ENCODE peak calls at places on chromosomes 11 and 22, in five cellular contexts. B is endothelial cell, P is fibroblast of mammary gland, E is tibial nerve, C is fibroblast of villous mesenchyme. O is an unnamed sample.

GRCh38 chr11:93608280-93608862 is 53.1 kb upstream of the CEP295 start:
- DNase-seq in E (no peak), P (no peak), C (no peak), B (no peak), O (peak; percentile 32)

GRCh38 chr11:122803306-122803705 is 35.0 kb upstream of the CRTAM start:
- DNase-seq in E (no peak), C (peak; percentile 56), P (peak; percentile 87), B (no peak), O (peak; percentile 98)

GRCh38 chr11:46668480-46669085 is 31.8 kb downstream of the ARHGAP1 start:
- DNase-seq in C (no peak), E (no peak), P (no peak), B (no peak), O (no peak)

GRCh38 chr22:35475545-35475944 is 65.1 kb upstream of the RASD2 start:
- DNase-seq in C (no peak), E (no peak), P (no peak), B (no peak), O (no peak)

GRCh38 chr22:23222033-23222840 is 41.9 kb downstream of the BCR start:
- DNase-seq in C (no peak), E (no peak), P (no peak), B (no peak), O (no peak)

GRCh38 chr11:19903620-19904069 is 191.0 kb downstream of the NAV2 start:
- DNase-seq in P (peak; percentile 80), B (peak; percentile 85), E (peak; percentile 56), C (peak; percentile 78), O (peak; percentile 78)

GRCh38 chr11:108748971-108749370 is 84.1 kb downstream of the DDX10 start:
- DNase-seq in E (no peak), C (no peak), P (no peak), B (no peak), O (no peak)

GRCh38 chr11:48052183-48053040 is 72.1 kb downstream of the PTPRJ start:
- DNase-seq in P (no peak), B (no peak), C (no peak), E (no peak), O (peak; percentile 93)

GRCh38 chr22:41725510-41726110 is 26.3 kb downstream of the MEI1 start:
- DNase-seq in P (no peak), B (no peak), C (no peak), E (no peak), O (peak; percentile 15)

GRCh38 chr11:119843760-119844330 is 114.8 kb upstream of the NECTIN1 start:
- DNase-seq in B (no peak), E (no peak), P (peak; percentile 23), C (no peak), O (peak; percentile 10)

GRCh38 chr11:122025757-122026156 is 90.3 kb downstream of the BLID start:
- DNase-seq in P (peak; percentile 35), C (peak; percentile 59), B (no peak), E (no peak), O (no peak)

GRCh38 chr11:69463892-69464620 is 17.4 kb upstream of the LINC01488 start:
- DNase-seq in E (no peak), B (no peak), P (no peak), C (no peak), O (no peak)

DNA sequence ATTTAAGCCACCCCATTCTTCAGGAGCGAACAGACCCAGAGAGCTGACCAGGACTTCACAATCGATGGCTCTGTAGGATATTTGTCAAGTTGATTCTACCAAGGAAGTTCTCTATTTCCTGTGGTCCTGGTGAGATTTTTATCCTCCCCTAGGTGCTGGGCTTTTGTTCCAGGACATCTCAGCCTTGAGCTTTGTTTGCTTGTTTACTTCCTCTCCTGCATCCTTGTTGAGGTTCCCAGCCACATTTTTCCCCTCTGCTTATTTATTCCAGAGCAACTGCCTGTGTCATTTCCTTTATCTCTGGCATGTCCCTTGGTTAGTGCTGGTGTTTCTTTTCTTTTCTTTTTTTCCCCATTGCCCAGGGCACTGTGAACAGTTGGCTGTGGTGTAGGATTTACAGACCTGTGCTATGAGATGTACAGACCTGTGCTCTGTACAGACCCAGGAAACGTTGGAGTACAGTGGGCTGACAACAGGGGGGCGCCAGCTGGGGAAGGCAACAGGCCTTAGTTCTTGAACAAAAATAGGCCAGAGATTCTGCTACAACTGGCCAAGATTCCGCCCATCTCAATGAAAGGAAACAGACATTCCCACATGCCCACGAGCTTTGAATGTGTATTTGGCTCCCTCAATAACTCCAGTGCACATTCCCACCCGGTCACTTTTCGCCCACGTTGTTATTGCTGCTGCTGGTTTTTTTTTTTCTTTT is 235.9 kb upstream of the DDI1 start:
- DNase-seq in P (no peak), C (no peak), B (peak; percentile 50), E (no peak), O (no peak)
- TF ChIP-seq CTCF in P (no peak), C (no peak), B (no peak), E (no peak), O (no peak)

GRCh38 chr22:43151251-43152000 is at the start of gene TSPO:
- DNase-seq in B (peak; percentile 53), E (peak; percentile 70), C (peak; percentile 45), P (peak; percentile 35), O (peak; percentile 39)
- TF ChIP-seq CTCF in B (no peak), E (no peak), C (no peak), P (no peak), O (no peak)

DNA sequence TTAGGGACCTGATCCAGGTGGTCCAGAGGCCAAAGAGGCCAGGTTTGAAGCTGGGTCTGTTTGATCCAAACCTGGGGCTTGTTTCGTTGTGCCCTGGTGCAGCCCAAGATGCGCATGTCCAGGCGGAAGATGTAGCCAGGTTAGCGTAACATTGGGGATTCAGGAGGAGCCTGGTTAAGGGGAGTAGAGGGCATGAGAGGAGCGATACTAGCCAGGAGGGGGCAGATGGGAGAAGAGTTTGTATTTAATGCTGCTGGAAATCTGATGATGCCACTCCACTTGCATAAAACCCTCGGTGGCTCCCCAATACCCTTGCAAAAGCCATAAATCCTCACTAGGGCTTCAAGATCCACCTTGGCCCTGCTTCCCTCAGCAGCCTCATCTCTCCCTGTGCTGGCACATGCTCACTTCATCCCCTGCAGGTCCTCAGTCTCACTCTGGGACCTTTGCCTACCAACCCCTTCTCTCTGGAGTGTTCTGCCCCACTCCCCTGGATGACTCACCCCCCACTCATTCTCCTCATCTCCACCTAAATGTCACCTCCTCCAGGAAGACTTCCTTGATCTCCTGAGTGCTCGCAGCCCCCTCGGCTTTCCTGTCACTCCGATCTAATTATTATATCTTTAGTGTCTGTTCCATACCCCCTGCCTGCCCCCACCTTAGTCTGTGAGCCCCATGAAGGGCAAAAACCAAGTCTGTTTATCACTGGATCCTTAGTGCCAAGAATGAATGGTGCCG is 95.9 kb downstream of the MIAT start:
- DNase-seq in E (no peak), C (no peak), P (no peak), B (no peak), O (no peak)
- TF ChIP-seq CTCF in E (no peak), C (peak; percentile 17), P (peak; percentile 14), B (no peak), O (no peak)

GRCh38 chr11:28860898-28861297 is 752.7 kb downstream of the METTL15 start:
- DNase-seq in E (no peak), B (no peak), P (peak; percentile 81), C (peak; percentile 81), O (peak; percentile 70)

GRCh38 chr11:28858076-28858475 is 749.9 kb downstream of the METTL15 start:
- DNase-seq in C (peak; percentile 66), P (peak; percentile 54), B (no peak), E (no peak), O (no peak)

DNA sequence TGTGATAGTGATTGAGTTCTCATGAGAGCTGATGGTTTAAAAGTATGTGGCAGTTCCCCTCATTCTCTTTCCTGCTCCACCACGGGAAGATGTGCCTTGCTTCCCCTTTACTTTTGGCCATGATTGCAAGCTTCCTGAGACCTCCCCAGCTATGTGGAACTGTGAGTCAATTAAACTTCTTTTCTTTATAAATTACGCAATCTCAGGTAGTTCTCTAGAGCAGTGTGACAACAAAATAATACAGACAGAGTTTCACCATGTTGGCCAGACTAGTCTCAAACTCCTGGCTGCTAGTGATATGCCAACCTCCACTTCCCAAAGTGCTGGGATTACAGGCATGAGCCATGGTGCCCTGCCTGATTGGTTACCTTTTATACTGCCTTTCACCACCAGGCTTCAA is 755.2 kb downstream of the METTL15 start:
- DNase-seq in B (no peak), P (no peak), C (no peak), E (no peak), O (no peak)
- TF ChIP-seq CTCF in B (no peak), P (no peak), C (no peak), E (no peak), O (no peak)

GRCh38 chr11:6303657-6304056 is 16.6 kb downstream of the CAVIN3 start:
- DNase-seq in C (no peak), B (no peak), E (no peak), P (no peak), O (no peak)

GRCh38 chr11:6298605-6299004 is 21.7 kb downstream of the CAVIN3 start:
- DNase-seq in C (peak; percentile 52), P (peak; percentile 12), B (peak; percentile 81), E (no peak), O (peak; percentile 60)

GRCh38 chr11:6301096-6301495 is 19.2 kb downstream of the CAVIN3 start:
- DNase-seq in C (no peak), E (no peak), B (no peak), P (no peak), O (no peak)

GRCh38 chr11:6300325-6300724 is 20.0 kb downstream of the CAVIN3 start:
- DNase-seq in B (no peak), C (peak; percentile 25), P (no peak), E (no peak), O (no peak)

DNA sequence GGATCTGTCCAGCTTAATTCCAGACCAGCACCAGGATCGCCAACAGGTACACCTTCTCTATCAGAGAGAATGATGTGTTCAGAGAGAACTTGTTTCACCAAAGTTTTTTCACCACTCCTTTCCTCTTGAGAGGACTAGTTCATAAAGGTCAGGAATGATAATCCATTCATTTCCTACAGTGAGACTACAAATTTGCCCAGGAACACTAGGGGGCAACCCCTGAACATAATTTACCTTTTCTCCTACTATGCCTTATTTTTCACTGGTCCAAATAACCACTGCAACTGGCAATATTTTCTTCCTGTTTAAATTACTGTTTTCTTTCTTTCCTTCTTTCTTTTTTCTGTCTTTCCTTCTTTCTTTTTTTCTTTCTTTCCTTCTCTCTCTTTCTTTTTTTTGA is 22.5 kb downstream of the CAVIN3 start:
- DNase-seq in C (peak; percentile 20), B (no peak), E (no peak), P (peak; percentile 14), O (peak; percentile 29)
- TF ChIP-seq CTCF in C (peak; percentile 51), B (peak; percentile 12), E (peak; percentile 25), P (peak; percentile 58), O (peak; percentile 57)

GRCh38 chr11:57121996-57122395 is 59.8 kb upstream of the LRRC55 start:
- DNase-seq in B (no peak), E (no peak), C (no peak), P (no peak), O (no peak)

GRCh38 chr11:57111646-57112045 is 70.1 kb upstream of the LRRC55 start:
- DNase-seq in C (no peak), P (no peak), E (no peak), B (no peak), O (no peak)

DNA sequence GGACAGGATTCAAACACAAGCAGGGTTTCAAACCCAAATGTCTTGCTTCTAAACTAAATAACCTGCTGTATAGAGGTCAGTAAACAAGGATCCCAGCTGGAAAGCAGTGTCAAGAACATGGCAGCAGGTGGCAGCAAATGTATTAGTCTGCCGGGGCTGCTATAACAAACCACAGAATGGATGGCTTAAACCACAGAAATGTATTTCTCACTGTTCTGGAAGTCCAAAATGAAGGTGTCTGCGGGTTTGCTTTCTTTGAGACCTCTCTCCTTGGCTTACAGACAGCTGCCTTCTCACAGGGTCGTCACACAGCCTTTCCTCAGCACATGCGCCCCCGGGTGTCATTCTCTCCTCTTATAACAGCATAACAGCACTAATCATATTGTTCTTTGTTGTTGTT is 65.1 kb upstream of the LRRC55 start:
- DNase-seq in C (peak; percentile 52), E (no peak), P (peak; percentile 69), B (peak; percentile 42), O (peak; percentile 69)
- TF ChIP-seq CTCF in C (peak; percentile 60), E (peak; percentile 32), P (peak; percentile 62), B (peak; percentile 27), O (peak; percentile 83)

GRCh38 chr11:129364143-129364654 is 11.4 kb upstream of the BARX2 start:
- DNase-seq in P (peak; percentile 81), E (no peak), B (peak; percentile 94), C (peak; percentile 82), O (peak; percentile 96)
- TF ChIP-seq CTCF in P (peak; percentile 100), E (peak; percentile 57), B (peak; percentile 93), C (peak; percentile 100), O (peak; percentile 100)

O was measured in PC-3.